ENCODE peak calls at places on chromosomes 13 and 19, in six cellular contexts. I, R, T, M, Z and X are unnamed samples. For H3K9me3, the result is how much of the 10 kb centered on the place peaks cover.

GRCh38 chr13:44652223-44652622 is 76.1 kb upstream of the TSC22D1 start:
- DNase-seq in T (no peak), Z (no peak), I (no peak), M (no peak), R (no peak), X (no peak)

GRCh38 chr13:50483416-50483815 is 360.1 kb downstream of the DLEU7 start:
- DNase-seq in I (no peak), M (no peak), T (no peak), Z (no peak), R (no peak), X (no peak)

GRCh38 chr13:70237131-70237530 is 128.9 kb upstream of the KLHL1 start:
- DNase-seq in Z (no peak), T (no peak), R (no peak), I (no peak), M (no peak), X (no peak)

GRCh38 chr19:14473073-14473790 is 1.9 kb downstream of the PTGER1 start:
- DNase-seq in R (no peak), I (no peak), Z (no peak), T (no peak), M (no peak), X (no peak)

GRCh38 chr19:42250249-42250665 is 4.7 kb downstream of the ERF start:
- DNase-seq in I (no peak), T (no peak), M (no peak), R (no peak), Z (no peak), X (no peak)

GRCh38 chr13:75303295-75303694 is 178.7 kb downstream of the TBC1D4 start:
- DNase-seq in R (no peak), T (no peak), I (no peak), Z (no peak), M (no peak), X (no peak)

GRCh38 chr19:14059093-14059480 is 2.8 kb downstream of the PALM3 start:
- DNase-seq in Z (no peak), I (no peak), M (no peak), T (no peak), R (no peak), X (no peak)

GRCh38 chr13:114077938-114078335 is 54.5 kb downstream of the RASA3 start:
- DNase-seq in I (no peak), Z (peak), M (peak), T (no peak), R (no peak), X (no peak)

GRCh38 chr19:44657211-44657921 is 13.7 kb downstream of the PVR start:
- DNase-seq in R (peak), T (peak), Z (no peak), M (peak), I (no peak), X (no peak)

GRCh38 chr19:54451331-54451871 is 2.4 kb downstream of the LENG8 start:
- DNase-seq in M (no peak), T (no peak), I (no peak), R (no peak), Z (no peak), X (no peak)

GRCh38 chr13:19561585-19561984 is 253 bp upstream of the TPTE2 start:
- DNase-seq in Z (no peak), R (no peak), I (no peak), M (peak), T (no peak), X (no peak)

GRCh38 chr19:35011737-35012682 is 11.9 kb downstream of the GRAMD1A start:
- DNase-seq in R (no peak), I (no peak), Z (no peak), M (no peak), T (no peak), X (no peak)

GRCh38 chr13:76754414-76754813 is 131.8 kb downstream of the KCTD12 start:
- DNase-seq in I (no peak), R (no peak), Z (no peak), M (peak), T (no peak), X (no peak)

GRCh38 chr13:46817081-46817480 is 20.1 kb upstream of the ESD start:
- DNase-seq in Z (no peak), T (no peak), M (no peak), R (no peak), I (no peak), X (no peak)

GRCh38 chr19:15149704-15150103 is 42.5 kb downstream of the SYDE1 start:
- DNase-seq in T (no peak), R (no peak), I (no peak), M (no peak), Z (no peak), X (no peak)

GRCh38 chr13:51230473-51231105 is 8.4 kb downstream of the FAM124A start:
- DNase-seq in I (no peak), Z (no peak), M (no peak), T (no peak), R (peak), X (no peak)

GRCh38 chr13:31896427-31896826 is 135.1 kb upstream of the FRY start:
- DNase-seq in M (peak), Z (no peak), R (no peak), I (no peak), T (no peak), X (no peak)

GRCh38 chr13:112346173-112346898 is 29.8 kb upstream of the SPACA7 start:
- DNase-seq in Z (peak), R (no peak), I (no peak), T (no peak), M (peak), X (no peak)

GRCh38 chr13:107834268-107834667 is 381.1 kb downstream of the LIG4 start:
- DNase-seq in T (no peak), I (no peak), R (no peak), M (no peak), Z (no peak), X (no peak)

GRCh38 chr13:40480012-40480914 is 186.2 kb downstream of the FOXO1 start:
- DNase-seq in I (no peak), T (no peak), Z (no peak), R (no peak), M (no peak), X (no peak)

GRCh38 chr19:16062789-16063188 is 13.5 kb upstream of the TPM4 start:
- DNase-seq in M (peak), Z (no peak), R (peak), T (peak), I (no peak), X (no peak)

GRCh38 chr13:59658736-59659330 is 504.9 kb downstream of the DIAPH3 start:
- DNase-seq in R (no peak), M (no peak), T (no peak), Z (no peak), I (no peak), X (no peak)

GRCh38 chr19:800360-801029 is 3.2 kb downstream of the PTBP1 start:
- DNase-seq in Z (no peak), T (no peak), I (no peak), M (peak), R (peak), X (no peak)

GRCh38 chr13:74839656-74840055 is 642.3 kb downstream of the TBC1D4 start:
- DNase-seq in I (no peak), T (no peak), R (no peak), M (no peak), Z (no peak), X (no peak)

GRCh38 chr19:13001502-13002388 is 6.5 kb downstream of the NFIX start:
- DNase-seq in Z (no peak), R (no peak), T (no peak), M (no peak), I (no peak), X (no peak)

GRCh38 chr19:42140125-42140754 is 8.0 kb upstream of the POU2F2 start:
- DNase-seq in M (no peak), T (no peak), R (peak), I (no peak), Z (no peak), X (no peak)

GRCh38 chr13:44273216-44273615 is 100.4 kb upstream of the SERP2 start:
- DNase-seq in T (no peak), R (no peak), M (no peak), Z (no peak), I (no peak), X (no peak)

GRCh38 chr19:31863122-31863521 is 482.3 kb upstream of the ZNF507 start:
- DNase-seq in I (no peak), R (no peak), M (no peak), T (no peak), Z (no peak), X (no peak)

GRCh38 chr13:32216281-32216680 is 98.9 kb downstream of the ZAR1L start:
- DNase-seq in R (no peak), Z (no peak), T (no peak), M (no peak), I (no peak), X (no peak)

GRCh38 chr19:29526730-29527499 is 1.1 kb downstream of the VSTM2B start:
- DNase-seq in R (no peak), T (no peak), Z (no peak), M (no peak), I (no peak), X (no peak)

DNA sequence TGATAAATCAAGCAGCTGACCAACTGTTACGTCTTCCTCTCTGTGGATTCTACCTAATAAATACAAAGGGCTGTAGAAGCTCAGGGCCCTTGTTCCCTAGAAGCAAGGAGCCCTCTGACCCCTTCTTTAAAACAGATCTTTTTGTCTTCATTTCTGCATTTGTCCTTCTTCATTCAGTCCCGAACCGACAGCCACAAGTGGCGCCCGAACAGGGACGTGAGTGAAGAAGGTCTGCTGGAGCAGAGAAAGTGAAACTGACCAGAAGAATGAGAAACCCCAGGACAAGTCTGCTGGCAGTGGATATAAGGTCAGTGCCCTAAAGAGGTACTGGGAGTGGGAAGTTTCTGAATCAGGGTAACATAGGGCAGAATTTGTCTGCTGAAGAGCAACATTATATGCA is 13.1 kb downstream of the ZNF773 start:
- DNase-seq in R (no peak), T (no peak), M (no peak), Z (no peak), I (no peak), X (no peak)
- H3K9me3 ChIP-seq in R (half or more), T (under half), M (under half), Z (under half), I (under half), X (under half)

DNA sequence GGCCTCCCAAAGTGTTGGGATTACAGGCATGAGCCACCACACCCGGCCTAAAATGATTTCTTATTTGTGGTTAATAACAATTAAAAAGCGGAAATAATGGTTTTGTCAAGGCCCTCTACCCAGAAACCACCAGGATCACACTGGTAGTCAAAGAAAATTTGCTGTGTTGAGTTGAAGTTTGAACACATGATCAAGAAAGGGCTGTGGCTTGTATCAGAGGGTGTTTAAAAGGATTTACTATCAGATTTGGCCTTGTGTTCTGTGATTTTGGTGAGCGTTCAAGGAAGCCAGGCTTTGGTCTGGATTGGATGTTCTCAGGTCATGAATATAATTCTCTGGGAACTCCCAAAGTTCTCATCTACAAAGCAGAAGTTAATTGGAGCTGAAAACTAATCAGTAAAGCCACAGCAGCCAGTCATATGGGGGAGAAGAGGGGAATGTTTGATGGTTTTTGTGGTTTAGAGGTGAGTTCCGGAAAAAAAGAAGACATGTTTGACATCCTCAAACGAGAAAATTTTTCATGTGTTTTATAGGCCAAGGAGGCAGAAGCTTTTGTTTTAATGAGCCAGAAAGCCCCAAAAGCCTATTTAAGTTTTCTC is 10.6 kb upstream of the ZNF556 start:
- DNase-seq in M (no peak), Z (no peak), I (no peak), R (no peak), T (no peak), X (no peak)
- H3K9me3 ChIP-seq in M (under half), Z (half or more), I (half or more), R (half or more), T (under half), X (under half)

GRCh38 chr19:19461671-19462622 is 53.4 kb downstream of the TSSK6 start:
- DNase-seq in Z (no peak), M (peak), I (no peak), R (peak), T (no peak), X (peak)
- H3K9me3 ChIP-seq in Z (under half), M (under half), I (under half), R (under half), T (under half), X (under half)

GRCh38 chr19:56476671-56477428 is at the start of gene ZNF667:
- DNase-seq in Z (no peak), M (peak), I (no peak), R (peak), T (no peak), X (no peak)

GRCh38 chr19:56477429-56478338 is 539 bp upstream of the ZNF667 start:
- DNase-seq in T (no peak), R (peak), Z (peak), M (peak), I (peak), X (peak)

GRCh38 chr19:56476093-56476492 is 1.1 kb downstream of the ZNF667 start:
- DNase-seq in M (no peak), R (no peak), Z (no peak), I (no peak), T (no peak), X (no peak)
- H3K9me3 ChIP-seq in M (under half), R (half or more), Z (under half), I (under half), T (under half), X (under half)

GRCh38 chr19:56668676-56669075 is 2.9 kb downstream of the ZNF835 start:
- DNase-seq in T (no peak), R (no peak), M (no peak), I (no peak), Z (peak), X (no peak)
- H3K9me3 ChIP-seq in T (under half), R (half or more), M (under half), I (half or more), Z (under half), X (under half)

GRCh38 chr19:22438011-22438410 is 15.9 kb upstream of the ZNF98 start:
- DNase-seq in Z (no peak), M (no peak), T (no peak), R (no peak), I (no peak), X (no peak)
- H3K9me3 ChIP-seq in Z (under half), M (under half), T (under half), R (half or more), I (half or more), X (under half)

DNA sequence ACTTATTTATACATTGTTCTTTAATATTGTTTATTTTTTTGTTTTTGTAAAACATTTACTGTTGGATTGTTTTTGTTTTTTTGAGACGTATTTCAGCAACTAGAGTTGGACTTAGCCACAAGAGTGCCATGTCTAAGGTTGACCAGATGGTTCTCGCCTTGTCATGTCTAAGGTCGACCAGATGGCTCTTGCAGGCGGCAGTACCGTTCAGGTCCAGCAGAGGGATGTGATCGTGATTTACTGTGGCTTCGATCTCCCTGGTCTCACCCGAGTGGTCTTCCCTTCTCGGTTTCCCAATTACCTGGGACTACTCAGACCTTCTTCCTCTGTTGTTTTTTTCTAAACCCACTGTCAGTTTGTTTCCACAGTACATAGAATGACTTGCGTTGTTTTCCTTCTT is 1438.6 kb downstream of the UQCRFS1 start:
- DNase-seq in I (no peak), Z (no peak), T (no peak), M (peak), R (no peak), X (no peak)
- H3K9me3 ChIP-seq in I (under half), Z (under half), T (under half), M (under half), R (half or more), X (under half)